ENCODE peak calls at places on chromosomes 13 and 19, in eight cellular contexts. U is heart left ventricle; S is astrocyte; E is CD8-positive, alpha-beta memory T cell; N is suprapubic skin; M is mesenchymal stem cell; R is pancreas; W is A673. B is an unnamed sample. For H3K9me3, the result is how much of the 10 kb centered on the place peaks cover.

GRCh38 chr13:80339578-80339840 is 1.4 kb downstream of the SPRY2 start:
- DNase-seq in M (no peak), N (no peak), S (peak), U (no peak), E (no peak), W (peak), R (no peak), B (no peak)

GRCh38 chr19:58054792-58055482 is 4.1 kb upstream of the ZNF135 start:
- DNase-seq in U (peak), N (no peak), W (no peak), E (no peak), M (no peak), R (no peak), S (peak), B (no peak)

GRCh38 chr13:91596832-91597231 is 198.4 kb downstream of the GPC5 start:
- DNase-seq in E (no peak), W (no peak), N (no peak), S (no peak), U (no peak), R (no peak), M (no peak), B (no peak)

GRCh38 chr13:94708971-94709614 is 3.3 kb downstream of the SOX21 start:
- DNase-seq in W (no peak), U (no peak), M (no peak), E (no peak), S (no peak), N (no peak), R (no peak), B (no peak)

GRCh38 chr19:4060621-4061177 is 6.0 kb downstream of the ZBTB7A start:
- DNase-seq in R (peak), M (no peak), S (no peak), E (no peak), W (no peak), U (no peak), N (no peak), B (no peak)

GRCh38 chr13:52061587-52061986 is 37.1 kb downstream of the UTP14C start:
- DNase-seq in W (peak), S (peak), U (no peak), N (no peak), R (no peak), M (no peak), E (no peak), B (no peak)

GRCh38 chr19:4096049-4096892 is 27.7 kb downstream of the MAP2K2 start:
- DNase-seq in W (no peak), R (no peak), N (no peak), M (no peak), E (no peak), S (no peak), U (peak), B (no peak)

GRCh38 chr13:113802090-113802531 is 43.1 kb downstream of the TMEM255B start:
- DNase-seq in S (peak), E (no peak), M (peak), R (no peak), W (no peak), N (peak), U (peak), B (peak)

GRCh38 chr13:81487151-81487550 is 1146.2 kb upstream of the SPRY2 start:
- DNase-seq in S (no peak), U (no peak), E (no peak), R (no peak), N (no peak), W (peak), M (peak), B (no peak)

GRCh38 chr19:47631681-47632446 is 22.9 kb downstream of the BICRA start:
- DNase-seq in U (peak), N (no peak), W (no peak), R (no peak), E (no peak), M (no peak), S (no peak), B (no peak)

DNA sequence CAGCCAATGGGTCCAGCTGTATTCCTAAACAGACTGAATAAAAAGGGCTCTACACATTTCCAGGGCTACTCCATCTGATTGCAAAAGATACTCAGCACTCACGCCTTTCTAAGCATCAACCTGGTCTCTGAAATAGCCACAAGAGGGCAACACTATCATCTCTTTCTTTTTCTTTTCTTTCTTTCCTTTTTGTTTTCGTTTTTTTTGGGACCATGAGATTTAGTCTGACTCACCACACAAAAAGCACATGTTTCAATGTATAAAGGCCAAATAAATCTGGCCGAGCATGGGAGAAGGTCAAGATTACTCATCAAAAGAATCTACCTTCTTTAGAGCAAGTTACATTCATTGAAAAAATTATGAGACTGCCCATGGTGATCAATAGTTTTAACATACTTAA is 805.6 kb upstream of the ARGLU1 start:
- DNase-seq in R (no peak), W (peak), U (no peak), E (no peak), N (no peak), S (peak), M (peak), B (no peak)
- H3K4me3 ChIP-seq in R (no peak), W (no peak), U (no peak), E (no peak), N (no peak), S (no peak), M (no peak), B (no peak)

DNA sequence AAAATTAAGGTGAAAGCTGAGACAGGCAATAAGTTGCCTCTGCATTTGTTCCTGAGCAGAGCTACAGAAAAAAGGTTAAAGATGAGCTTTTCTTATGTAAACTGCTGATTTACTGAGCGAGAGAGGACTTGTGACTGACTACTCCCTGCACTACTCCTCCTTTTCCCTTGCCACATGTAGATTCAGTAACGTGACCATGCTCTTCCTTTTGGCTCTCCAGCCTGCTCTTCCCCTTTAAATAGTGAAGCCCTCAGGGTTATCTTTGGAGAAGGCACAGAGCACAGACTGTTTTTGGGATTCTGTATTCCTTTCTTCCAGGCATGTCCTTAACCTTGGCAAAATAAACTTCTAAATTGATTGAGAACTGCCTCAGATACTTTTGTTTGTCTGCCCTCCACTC is 630.1 kb downstream of the UQCRFS1 start:
- DNase-seq in S (no peak), E (no peak), M (no peak), R (no peak), W (no peak), N (no peak), U (no peak), B (no peak)
- H3K9me3 ChIP-seq in S (under half), E (under half), M (under half), R (under half), W (under half), N (under half), U (under half), B (under half)

DNA sequence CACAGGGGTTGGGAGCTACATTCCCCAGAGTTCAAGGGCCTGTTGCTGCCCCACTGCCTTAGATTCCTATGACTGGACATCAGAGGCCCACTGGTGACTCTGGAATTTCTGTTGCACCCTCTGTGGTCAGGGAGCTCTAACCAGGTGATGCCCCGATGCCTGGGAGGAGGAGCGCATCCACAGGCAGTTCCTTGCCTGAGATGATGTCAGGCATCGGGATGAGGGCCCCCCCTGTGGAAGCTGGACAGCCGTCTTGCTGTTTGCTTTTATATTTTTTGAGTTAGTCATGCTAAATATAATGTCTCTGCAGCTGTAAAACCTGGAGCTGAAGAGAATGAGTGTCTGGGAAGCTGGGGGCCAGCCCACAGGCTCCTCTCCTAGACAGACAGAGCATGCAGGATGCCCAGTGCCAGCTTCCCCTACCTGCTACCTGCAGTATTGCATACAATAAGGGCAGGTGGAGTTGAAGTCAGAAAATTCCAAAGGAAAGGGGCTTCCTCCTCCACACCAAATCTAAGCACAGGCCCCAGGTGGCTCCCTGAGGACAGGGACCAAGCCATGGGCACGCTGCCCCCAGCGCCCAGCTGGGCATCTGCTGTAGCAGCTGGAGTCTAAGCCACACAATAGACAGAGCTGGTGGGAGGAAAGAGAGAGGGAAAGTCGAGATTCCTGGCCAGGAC is 16.2 kb downstream of the COL4A2 start:
- DNase-seq in S (peak), R (no peak), E (no peak), M (peak), N (no peak), U (no peak), W (peak), B (no peak)
- H3K27ac ChIP-seq in S (peak), R (no peak), E (no peak), M (peak), N (no peak), U (no peak), W (peak), B (peak)

DNA sequence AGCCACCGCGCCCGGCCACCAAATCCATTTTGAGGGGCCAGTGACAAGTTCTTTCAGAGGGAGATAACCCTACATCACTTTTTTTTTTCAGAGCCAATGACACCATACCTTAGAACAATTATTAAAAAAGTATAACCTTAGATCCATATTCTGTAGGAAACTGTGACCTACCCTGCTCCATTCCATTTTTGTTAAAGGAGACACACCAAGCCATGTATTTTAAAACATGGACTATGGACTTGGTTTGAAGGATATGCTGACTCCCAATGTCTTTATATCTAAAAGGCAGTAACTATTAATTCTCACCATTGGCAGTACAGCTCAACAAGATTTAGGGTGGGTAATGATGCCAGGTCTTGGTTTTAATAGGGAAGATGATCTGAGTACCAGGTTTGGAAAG is 1.1 kb downstream of the GSK3A start:
- DNase-seq in U (no peak), E (no peak), M (no peak), R (no peak), S (no peak), N (no peak), W (no peak), B (no peak)
- H3K4me3 ChIP-seq in U (peak), E (peak), M (no peak), R (peak), S (peak), N (peak), W (peak), B (peak)

GRCh38 chr19:22918221-22918620 is 84.8 kb downstream of the ZNF728 start:
- DNase-seq in R (no peak), M (no peak), S (no peak), W (no peak), N (no peak), U (no peak), E (no peak), B (no peak)
- H3K9me3 ChIP-seq in R (under half), M (half or more), S (under half), W (under half), N (under half), U (under half), E (under half), B (under half)

GRCh38 chr13:28402057-28402381 is 92.9 kb downstream of the FLT1 start:
- DNase-seq in M (no peak), R (no peak), N (no peak), U (no peak), S (no peak), W (no peak), E (no peak), B (no peak)
- H3K27ac ChIP-seq in M (no peak), R (no peak), N (no peak), U (no peak), S (no peak), W (no peak), E (no peak), B (no peak)

DNA sequence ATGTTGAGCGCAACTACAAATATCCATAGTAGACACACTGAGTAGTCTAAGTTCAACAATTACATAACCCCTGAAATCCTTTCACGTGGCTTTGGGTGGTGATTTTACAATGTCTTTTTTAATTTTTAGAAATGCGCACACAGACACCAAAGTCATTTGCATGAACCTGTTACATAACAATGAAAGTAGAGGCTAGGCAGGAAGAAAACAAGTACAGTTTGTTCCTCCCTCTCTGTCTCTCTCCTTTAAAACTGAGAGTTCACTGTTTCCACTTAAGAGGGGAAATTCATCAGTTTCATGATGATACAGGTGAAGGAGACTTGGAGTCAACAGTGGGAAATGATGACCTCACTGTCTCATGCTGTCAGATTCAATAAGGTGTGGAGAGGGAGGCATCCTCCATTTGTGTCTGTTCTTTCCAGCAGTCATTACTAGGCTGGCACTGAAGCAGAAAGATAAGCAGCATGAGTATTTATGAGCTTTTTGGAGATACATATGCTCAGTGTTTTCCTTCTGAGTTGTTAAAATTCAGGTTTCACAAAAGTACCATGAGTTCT is 201.8 kb downstream of the LHFPL6 start:
- DNase-seq in N (no peak), W (no peak), E (no peak), M (no peak), S (no peak), R (no peak), U (no peak), B (no peak)
- H3K4me3 ChIP-seq in N (no peak), W (no peak), E (no peak), M (no peak), S (no peak), R (no peak), U (no peak), B (no peak)

DNA sequence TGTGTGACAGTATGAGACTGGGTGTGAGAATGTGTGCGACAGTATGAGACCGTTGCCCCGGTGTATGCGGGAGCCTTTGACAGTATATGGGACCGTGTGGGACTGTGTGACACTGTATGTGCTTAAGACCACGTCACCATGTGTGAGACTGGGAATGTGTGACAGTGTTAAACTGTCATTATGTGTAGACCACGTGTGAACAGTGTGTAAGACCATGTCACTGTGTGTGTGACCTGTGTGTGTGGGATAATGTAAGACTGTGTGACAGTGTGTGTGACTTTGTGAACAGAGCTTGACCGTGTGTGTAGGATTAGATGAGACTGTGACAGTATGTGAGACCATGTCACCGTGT is 549 bp downstream of the ZNF583 start:
- DNase-seq in U (no peak), M (no peak), E (peak), R (no peak), W (no peak), N (no peak), S (no peak), B (no peak)
- H3K9me3 ChIP-seq in U (half or more), M (half or more), E (under half), R (under half), W (under half), N (under half), S (under half), B (under half)